ENCODE peak calls at places on chromosomes 6 and 20, in five cellular contexts. One of them, this sample, is unnamed.

GRCh38 chr20:20520776-20521175 is 152.9 kb downstream of the INSM1 start:
- DNase-seq in heart left ventricle: no peak
- DNase-seq in H9: no peak
- DNase-seq in ovary: no peak
- DNase-seq in pancreas: no peak
- DNase-seq in this sample: no peak

GRCh38 chr6:7236312-7237209 is 76.4 kb downstream of the SSR1 start:
- DNase-seq in heart left ventricle: no peak
- DNase-seq in H9: no peak
- DNase-seq in ovary: no peak
- DNase-seq in pancreas: peak; percentile 62
- DNase-seq in this sample: no peak

GRCh38 chr20:9572690-9573089 is 58.3 kb downstream of the LAMP5 start:
- DNase-seq in heart left ventricle: no peak
- DNase-seq in H9: peak; percentile 76
- DNase-seq in ovary: no peak
- DNase-seq in pancreas: no peak
- DNase-seq in this sample: no peak

GRCh38 chr6:32982084-32982701 is 13.8 kb downstream of the BRD2 start:
- DNase-seq in heart left ventricle: no peak
- DNase-seq in H9: no peak
- DNase-seq in ovary: no peak
- DNase-seq in pancreas: no peak
- DNase-seq in this sample: no peak

GRCh38 chr20:41428285-41428684 is 61.7 kb upstream of the EMILIN3 start:
- DNase-seq in heart left ventricle: no peak
- DNase-seq in H9: no peak
- DNase-seq in ovary: no peak
- DNase-seq in pancreas: no peak
- DNase-seq in this sample: no peak

GRCh38 chr20:13396036-13396435 is 175.0 kb downstream of the ISM1 start:
- DNase-seq in heart left ventricle: no peak
- DNase-seq in H9: no peak
- DNase-seq in ovary: no peak
- DNase-seq in pancreas: no peak
- DNase-seq in this sample: no peak

GRCh38 chr6:27059621-27060425 is 187.7 kb upstream of the PRSS16 start:
- DNase-seq in heart left ventricle: no peak
- DNase-seq in H9: no peak
- DNase-seq in ovary: no peak
- DNase-seq in pancreas: no peak
- DNase-seq in this sample: no peak

GRCh38 chr20:62815066-62815991 is 1.5 kb upstream of the COL9A3 start:
- DNase-seq in heart left ventricle: no peak
- DNase-seq in H9: peak; percentile 81
- DNase-seq in ovary: no peak
- DNase-seq in pancreas: no peak
- DNase-seq in this sample: no peak

GRCh38 chr20:47348539-47349142 is 7.9 kb downstream of the ZMYND8 start:
- DNase-seq in heart left ventricle: no peak
- DNase-seq in H9: no peak
- DNase-seq in ovary: no peak
- DNase-seq in pancreas: no peak
- DNase-seq in this sample: no peak

GRCh38 chr20:61909028-61909427 is 156.7 kb downstream of the TAF4 start:
- DNase-seq in heart left ventricle: no peak
- DNase-seq in H9: no peak
- DNase-seq in ovary: no peak
- DNase-seq in pancreas: no peak
- DNase-seq in this sample: no peak

GRCh38 chr6:138680085-138680484 is 93.5 kb upstream of the CCDC28A start:
- DNase-seq in heart left ventricle: no peak
- DNase-seq in H9: no peak
- DNase-seq in ovary: no peak
- DNase-seq in pancreas: no peak
- DNase-seq in this sample: no peak

GRCh38 chr20:57326667-57327455 is 2.7 kb upstream of the SPO11 start:
- DNase-seq in heart left ventricle: no peak
- DNase-seq in H9: peak; percentile 62
- DNase-seq in ovary: no peak
- DNase-seq in pancreas: no peak
- DNase-seq in this sample: no peak

GRCh38 chr20:815226-815625 is 18.3 kb upstream of the FAM110A start:
- DNase-seq in heart left ventricle: no peak
- DNase-seq in H9: no peak
- DNase-seq in ovary: no peak
- DNase-seq in pancreas: no peak
- DNase-seq in this sample: no peak

GRCh38 chr20:59222982-59223610 is 59.5 kb downstream of the ZNF831 start:
- DNase-seq in heart left ventricle: no peak
- DNase-seq in H9: no peak
- DNase-seq in ovary: no peak
- DNase-seq in pancreas: no peak
- DNase-seq in this sample: no peak

GRCh38 chr6:157804448-157805327 is 18.4 kb upstream of the SNX9 start:
- DNase-seq in heart left ventricle: no peak
- DNase-seq in H9: no peak
- DNase-seq in ovary: no peak
- DNase-seq in pancreas: no peak
- DNase-seq in this sample: no peak

GRCh38 chr20:31666258-31667042 is 28.7 kb downstream of the COX4I2 start:
- DNase-seq in heart left ventricle: peak; percentile 46
- DNase-seq in H9: no peak
- DNase-seq in ovary: no peak
- DNase-seq in pancreas: no peak
- DNase-seq in this sample: peak; percentile 42

GRCh38 chr20:62287759-62288534 is 14.8 kb upstream of the ADRM1 start:
- DNase-seq in heart left ventricle: no peak
- DNase-seq in H9: no peak
- DNase-seq in ovary: no peak
- DNase-seq in pancreas: no peak
- DNase-seq in this sample: no peak

GRCh38 chr6:81944661-81945060 is 192.2 kb upstream of the TENT5A start:
- DNase-seq in heart left ventricle: no peak
- DNase-seq in H9: no peak
- DNase-seq in ovary: no peak
- DNase-seq in pancreas: no peak
- DNase-seq in this sample: no peak

GRCh38 chr6:89299451-89299850 is 15.6 kb downstream of the GABRR2 start:
- DNase-seq in heart left ventricle: no peak
- DNase-seq in H9: peak; percentile 57
- DNase-seq in ovary: no peak
- DNase-seq in pancreas: no peak
- DNase-seq in this sample: no peak

GRCh38 chr20:1721687-1722512 is 64.3 kb upstream of the SIRPG start:
- DNase-seq in heart left ventricle: no peak
- DNase-seq in H9: peak; percentile 93
- DNase-seq in ovary: no peak
- DNase-seq in pancreas: no peak
- DNase-seq in this sample: peak; percentile 19

GRCh38 chr20:57835462-57836455 is 125.9 kb upstream of the PMEPA1 start:
- DNase-seq in heart left ventricle: no peak
- DNase-seq in H9: peak; percentile 28
- DNase-seq in ovary: no peak
- DNase-seq in pancreas: no peak
- DNase-seq in this sample: no peak

GRCh38 chr6:139308936-139309603 is 17.3 kb upstream of the TXLNB start:
- DNase-seq in heart left ventricle: peak; percentile 53
- DNase-seq in H9: no peak
- DNase-seq in ovary: no peak
- DNase-seq in pancreas: no peak
- DNase-seq in this sample: peak; percentile 35

GRCh38 chr6:107230024-107230423 is 114.7 kb upstream of the BEND3 start:
- DNase-seq in heart left ventricle: no peak
- DNase-seq in H9: no peak
- DNase-seq in ovary: no peak
- DNase-seq in pancreas: no peak
- DNase-seq in this sample: no peak

GRCh38 chr6:79670789-79671188 is 39.7 kb downstream of the SH3BGRL2 start:
- DNase-seq in heart left ventricle: no peak
- DNase-seq in H9: no peak
- DNase-seq in ovary: no peak
- DNase-seq in pancreas: no peak
- DNase-seq in this sample: no peak

GRCh38 chr6:70847685-70848084 is 109.2 kb downstream of the B3GAT2 start:
- DNase-seq in heart left ventricle: no peak
- DNase-seq in H9: no peak
- DNase-seq in ovary: no peak
- DNase-seq in pancreas: no peak
- DNase-seq in this sample: no peak

GRCh38 chr6:18406955-18407738 is 20.0 kb downstream of the RNF144B start:
- DNase-seq in heart left ventricle: no peak
- DNase-seq in H9: no peak
- DNase-seq in ovary: no peak
- DNase-seq in pancreas: no peak
- DNase-seq in this sample: no peak

GRCh38 chr6:20790032-20790791 is 256.0 kb downstream of the CDKAL1 start:
- DNase-seq in heart left ventricle: no peak
- DNase-seq in H9: no peak
- DNase-seq in ovary: no peak
- DNase-seq in pancreas: no peak
- DNase-seq in this sample: no peak

DNA sequence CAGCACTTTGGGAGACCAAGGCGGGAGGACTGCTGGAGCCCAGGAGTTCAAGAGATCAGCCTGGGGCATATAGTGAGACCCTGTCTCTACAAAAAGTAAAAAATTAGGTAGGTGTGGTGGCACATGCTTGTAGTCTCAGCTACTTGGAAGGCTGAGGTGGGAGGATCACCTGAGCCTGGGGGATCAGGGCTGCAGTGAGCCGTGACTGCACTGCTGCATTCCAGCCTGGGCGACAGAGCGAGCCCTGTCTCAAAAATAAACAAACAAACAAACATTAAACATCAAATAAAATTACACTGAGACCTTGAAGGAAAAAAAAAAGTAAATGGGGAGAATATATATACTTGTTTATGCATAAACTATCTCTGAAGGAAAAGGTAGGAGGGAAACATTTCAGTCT is 387.8 kb downstream of the ZFAND3 start:
- DNase-seq in heart left ventricle: no peak
- DNase-seq in H9: no peak
- DNase-seq in ovary: no peak
- DNase-seq in pancreas: no peak
- DNase-seq in this sample: no peak
- H3K27ac ChIP-seq in heart left ventricle: no peak overlapping the region
- H3K27ac ChIP-seq in H9: no peak overlapping the region
- H3K27ac ChIP-seq in ovary: no peak overlapping the region
- H3K27ac ChIP-seq in pancreas: no peak overlapping the region
- H3K27ac ChIP-seq in this sample: no peak overlapping the region

GRCh38 chr20:53623454-53624206 is 30.0 kb upstream of the ZNF217 start:
- DNase-seq in heart left ventricle: peak; percentile 74
- DNase-seq in H9: peak; percentile 64
- DNase-seq in ovary: peak; percentile 75
- DNase-seq in pancreas: peak; percentile 63
- DNase-seq in this sample: peak; percentile 36

GRCh38 chr20:53629436-53629835 is 35.8 kb upstream of the ZNF217 start:
- DNase-seq in heart left ventricle: no peak
- DNase-seq in H9: no peak
- DNase-seq in ovary: no peak
- DNase-seq in pancreas: no peak
- DNase-seq in this sample: no peak

GRCh38 chr20:53623127-53623453 is 29.5 kb upstream of the ZNF217 start:
- DNase-seq in heart left ventricle: no peak
- DNase-seq in H9: no peak
- DNase-seq in ovary: no peak
- DNase-seq in pancreas: no peak
- DNase-seq in this sample: no peak

GRCh38 chr20:53628076-53628475 is 34.4 kb upstream of the ZNF217 start:
- DNase-seq in heart left ventricle: no peak
- DNase-seq in H9: no peak
- DNase-seq in ovary: no peak
- DNase-seq in pancreas: no peak
- DNase-seq in this sample: no peak

GRCh38 chr20:53626584-53626983 is 32.9 kb upstream of the ZNF217 start:
- DNase-seq in heart left ventricle: no peak
- DNase-seq in H9: no peak
- DNase-seq in ovary: no peak
- DNase-seq in pancreas: no peak
- DNase-seq in this sample: no peak
- H3K4me1 ChIP-seq in heart left ventricle: peaks cover 15% of the 10 kb centered on the region
- H3K4me1 ChIP-seq in H9: peaks cover 5% of the 10 kb centered on the region
- H3K4me1 ChIP-seq in ovary: peaks cover 9% of the 10 kb centered on the region
- H3K4me1 ChIP-seq in pancreas: peaks cover 24% of the 10 kb centered on the region
- H3K4me1 ChIP-seq in this sample: peaks cover 12% of the 10 kb centered on the region

GRCh38 chr20:17747431-17747846 is 47.7 kb downstream of the BANF2 start:
- DNase-seq in heart left ventricle: peak; percentile 64
- DNase-seq in H9: no peak
- DNase-seq in ovary: no peak
- DNase-seq in pancreas: peak; percentile 51
- DNase-seq in this sample: no peak
- TF ChIP-seq CTCF in heart left ventricle: no peak
- TF ChIP-seq CTCF in H9: no peak
- TF ChIP-seq CTCF in ovary: no peak
- TF ChIP-seq CTCF in pancreas: no peak
- TF ChIP-seq CTCF in this sample: no peak

DNA sequence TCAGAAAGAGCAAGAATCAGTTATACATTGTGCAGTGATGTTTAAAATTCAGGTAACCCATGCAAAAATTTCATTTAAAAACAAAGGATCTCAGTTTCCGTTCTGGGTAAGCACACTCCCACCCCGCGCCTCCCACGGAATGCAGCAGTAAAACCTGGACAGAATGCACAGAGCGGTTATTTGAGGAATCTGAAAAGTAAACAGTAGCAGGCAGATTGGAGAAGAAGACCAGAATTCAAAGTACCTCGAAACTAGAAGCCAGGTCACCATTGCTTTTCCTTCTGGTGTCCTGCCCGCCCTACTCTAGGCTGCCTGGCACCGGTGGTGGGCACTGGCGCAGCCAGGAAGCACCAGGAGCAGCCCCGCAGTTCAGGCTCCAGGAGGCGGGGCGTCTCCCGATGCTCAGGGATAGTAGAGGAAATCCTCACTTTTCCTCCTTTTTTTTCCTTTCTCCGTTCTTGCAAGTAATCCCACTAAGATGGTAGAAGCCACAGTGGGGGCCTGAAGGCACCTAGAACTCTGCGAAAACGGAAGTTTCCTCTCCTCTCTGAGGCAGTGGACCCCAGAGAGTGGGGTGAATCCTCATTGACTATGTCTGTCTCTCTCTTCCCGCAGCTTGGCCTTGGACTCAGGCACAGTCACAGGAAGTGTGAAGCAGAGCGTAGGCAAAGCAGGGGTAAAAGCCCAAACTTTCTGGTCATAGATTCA is 28.3 kb downstream of the METTL24 start:
- DNase-seq in heart left ventricle: no peak
- DNase-seq in H9: no peak
- DNase-seq in ovary: peak; percentile 56
- DNase-seq in pancreas: peak; percentile 8
- DNase-seq in this sample: no peak
- H3K27ac ChIP-seq in heart left ventricle: no peak overlapping the region
- H3K27ac ChIP-seq in H9: no peak overlapping the region
- H3K27ac ChIP-seq in ovary: peak overlapping the region; percentile 80
- H3K27ac ChIP-seq in pancreas: peak overlapping the region; percentile 31
- H3K27ac ChIP-seq in this sample: no peak overlapping the region